ENCODE peak calls at places on chromosomes 6 and 20, in seven cellular contexts. One of them, this sample, is unnamed.

GRCh38 chr20:44071057-44071456 is 115.9 kb downstream of the JPH2 start:
- DNase-seq in left lung: peak; percentile 11
- DNase-seq in Panc1: no peak
- DNase-seq in stomach: peak; percentile 14
- DNase-seq in hepatocyte: no peak
- DNase-seq in heart left ventricle: no peak
- DNase-seq in aorta: no peak
- DNase-seq in this sample: no peak

GRCh38 chr20:63624486-63624885 is 2.4 kb downstream of the GMEB2 start:
- DNase-seq in left lung: peak; percentile 10
- DNase-seq in Panc1: no peak
- DNase-seq in stomach: no peak
- DNase-seq in hepatocyte: peak; percentile 46
- DNase-seq in heart left ventricle: no peak
- DNase-seq in aorta: no peak
- DNase-seq in this sample: no peak

GRCh38 chr6:18216411-18216810 is 47.9 kb downstream of the DEK start:
- DNase-seq in left lung: no peak
- DNase-seq in Panc1: no peak
- DNase-seq in stomach: no peak
- DNase-seq in hepatocyte: no peak
- DNase-seq in heart left ventricle: no peak
- DNase-seq in aorta: no peak
- DNase-seq in this sample: no peak

GRCh38 chr20:64223526-64224067 is 32.0 kb upstream of the PCMTD2 start:
- DNase-seq in left lung: no peak
- DNase-seq in Panc1: no peak
- DNase-seq in stomach: no peak
- DNase-seq in hepatocyte: peak; percentile 82
- DNase-seq in heart left ventricle: peak; percentile 63
- DNase-seq in aorta: no peak
- DNase-seq in this sample: no peak

GRCh38 chr20:63697868-63698545 is 1.6 kb downstream of the TNFRSF6B start:
- DNase-seq in left lung: peak; percentile 75
- DNase-seq in Panc1: no peak
- DNase-seq in stomach: no peak
- DNase-seq in hepatocyte: no peak
- DNase-seq in heart left ventricle: no peak
- DNase-seq in aorta: peak; percentile 60
- DNase-seq in this sample: no peak

GRCh38 chr6:26536571-26537159 is 1.5 kb upstream of the HMGN4 start:
- DNase-seq in left lung: no peak
- DNase-seq in Panc1: no peak
- DNase-seq in stomach: no peak
- DNase-seq in hepatocyte: peak; percentile 59
- DNase-seq in heart left ventricle: no peak
- DNase-seq in aorta: no peak
- DNase-seq in this sample: no peak

GRCh38 chr6:5466459-5466858 is 205.1 kb downstream of the FARS2 start:
- DNase-seq in left lung: no peak
- DNase-seq in Panc1: no peak
- DNase-seq in stomach: no peak
- DNase-seq in hepatocyte: no peak
- DNase-seq in heart left ventricle: no peak
- DNase-seq in aorta: no peak
- DNase-seq in this sample: no peak

GRCh38 chr6:134240664-134241431 is 77.1 kb downstream of the SGK1 start:
- DNase-seq in left lung: peak; percentile 84
- DNase-seq in Panc1: no peak
- DNase-seq in stomach: peak; percentile 52
- DNase-seq in hepatocyte: no peak
- DNase-seq in heart left ventricle: peak; percentile 71
- DNase-seq in aorta: peak; percentile 93
- DNase-seq in this sample: no peak

GRCh38 chr20:5080384-5080877 is 39.3 kb downstream of the PCNA start:
- DNase-seq in left lung: peak; percentile 92
- DNase-seq in Panc1: no peak
- DNase-seq in stomach: peak; percentile 46
- DNase-seq in hepatocyte: no peak
- DNase-seq in heart left ventricle: peak; percentile 38
- DNase-seq in aorta: peak; percentile 89
- DNase-seq in this sample: no peak

GRCh38 chr20:12575352-12576095 is 433.2 kb upstream of the SPTLC3 start:
- DNase-seq in left lung: no peak
- DNase-seq in Panc1: no peak
- DNase-seq in stomach: peak; percentile 57
- DNase-seq in hepatocyte: peak; percentile 68
- DNase-seq in heart left ventricle: peak; percentile 79
- DNase-seq in aorta: no peak
- DNase-seq in this sample: peak; percentile 5

GRCh38 chr6:11264100-11264499 is 31.6 kb upstream of the NEDD9 start:
- DNase-seq in left lung: no peak
- DNase-seq in Panc1: no peak
- DNase-seq in stomach: no peak
- DNase-seq in hepatocyte: no peak
- DNase-seq in heart left ventricle: no peak
- DNase-seq in aorta: no peak
- DNase-seq in this sample: no peak

GRCh38 chr20:20417891-20418676 is 50.2 kb downstream of the INSM1 start:
- DNase-seq in left lung: no peak
- DNase-seq in Panc1: no peak
- DNase-seq in stomach: no peak
- DNase-seq in hepatocyte: no peak
- DNase-seq in heart left ventricle: no peak
- DNase-seq in aorta: no peak
- DNase-seq in this sample: no peak

GRCh38 chr6:13715444-13715883 is 3.8 kb upstream of the RANBP9 start:
- DNase-seq in left lung: no peak
- DNase-seq in Panc1: no peak
- DNase-seq in stomach: no peak
- DNase-seq in hepatocyte: no peak
- DNase-seq in heart left ventricle: no peak
- DNase-seq in aorta: no peak
- DNase-seq in this sample: no peak

GRCh38 chr6:157652601-157653363 is 170.3 kb upstream of the SNX9 start:
- DNase-seq in left lung: no peak
- DNase-seq in Panc1: no peak
- DNase-seq in stomach: no peak
- DNase-seq in hepatocyte: no peak
- DNase-seq in heart left ventricle: no peak
- DNase-seq in aorta: no peak
- DNase-seq in this sample: no peak

DNA sequence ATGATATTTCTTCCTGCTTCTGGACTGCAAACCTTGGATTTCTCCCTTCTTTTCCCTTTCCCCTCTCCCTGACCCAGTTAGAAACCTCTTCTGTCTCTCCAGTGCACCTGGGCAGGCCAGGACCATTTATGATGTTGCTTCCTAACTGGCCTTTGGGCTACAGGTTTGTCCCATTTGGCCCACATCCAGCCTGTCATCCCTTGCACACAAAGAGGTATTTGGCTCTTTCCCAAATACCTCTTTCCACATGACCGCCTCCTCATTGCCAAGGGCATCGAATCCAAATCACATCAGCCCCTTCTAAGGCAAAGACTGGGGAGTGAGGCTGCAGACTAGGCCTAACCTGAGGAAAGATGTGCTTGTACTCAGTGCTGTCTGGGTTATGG is 13.6 kb downstream of the FGD2 start:
- DNase-seq in left lung: peak; percentile 1
- DNase-seq in Panc1: no peak
- DNase-seq in stomach: no peak
- DNase-seq in hepatocyte: no peak
- DNase-seq in heart left ventricle: no peak
- DNase-seq in aorta: no peak
- DNase-seq in this sample: no peak
- H3K27ac ChIP-seq in left lung: peak overlapping the region; percentile 50
- H3K27ac ChIP-seq in Panc1: peak overlapping the region; percentile 14
- H3K27ac ChIP-seq in stomach: peak overlapping the region; percentile 2
- H3K27ac ChIP-seq in hepatocyte: no peak overlapping the region
- H3K27ac ChIP-seq in heart left ventricle: peak overlapping the region; percentile 13
- H3K27ac ChIP-seq in aorta: no peak overlapping the region
- H3K27ac ChIP-seq in this sample: no peak overlapping the region

DNA sequence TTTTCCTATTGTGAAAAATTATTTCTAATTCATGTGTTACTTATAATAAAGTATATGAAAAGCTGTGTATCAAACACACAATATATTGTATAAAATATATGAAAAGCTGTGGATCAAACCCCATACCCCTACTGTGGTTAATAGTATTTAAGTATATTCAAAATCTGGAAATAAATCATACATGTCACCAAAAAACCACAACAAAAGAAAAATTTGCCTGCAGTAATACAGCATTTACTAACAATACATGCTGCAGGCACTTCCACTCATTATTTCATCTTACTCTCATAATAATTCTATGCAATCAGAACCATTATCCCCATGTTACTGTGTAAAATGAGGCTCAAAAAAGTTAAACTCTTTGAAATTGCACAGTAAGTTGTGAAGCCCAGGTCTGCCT is 61.9 kb downstream of the FAM217A start:
- DNase-seq in left lung: no peak
- DNase-seq in Panc1: no peak
- DNase-seq in stomach: no peak
- DNase-seq in hepatocyte: no peak
- DNase-seq in heart left ventricle: no peak
- DNase-seq in aorta: no peak
- DNase-seq in this sample: no peak
- H3K4me1 ChIP-seq in left lung: peaks cover 15% of the 10 kb centered on the region
- H3K4me1 ChIP-seq in Panc1: peaks cover 24% of the 10 kb centered on the region
- H3K4me1 ChIP-seq in stomach: peaks cover 20% of the 10 kb centered on the region
- H3K4me1 ChIP-seq in hepatocyte: peaks cover 21% of the 10 kb centered on the region
- H3K4me1 ChIP-seq in heart left ventricle: peaks cover 25% of the 10 kb centered on the region
- H3K4me1 ChIP-seq in aorta: peaks cover 2% of the 10 kb centered on the region
- H3K4me1 ChIP-seq in this sample: peaks cover 4% of the 10 kb centered on the region

DNA sequence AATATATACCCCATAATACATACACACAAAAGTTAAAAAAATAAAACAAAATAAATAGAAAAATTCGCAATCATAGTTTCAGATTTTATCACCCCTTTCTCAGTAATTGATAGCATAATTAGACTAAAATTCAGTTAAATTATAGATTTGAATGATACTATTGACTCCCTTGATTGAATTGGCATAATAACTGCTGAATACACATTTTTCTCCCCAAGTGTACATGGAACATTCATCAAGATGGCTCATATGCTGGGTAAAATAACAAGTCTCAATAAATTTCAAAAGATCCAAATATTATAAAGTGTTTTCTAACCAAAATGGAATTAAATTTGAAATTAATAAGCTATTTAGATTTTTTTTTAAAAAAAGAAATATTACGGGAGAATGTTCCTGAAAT is 616.1 kb downstream of the MAFB start:
- DNase-seq in left lung: no peak
- DNase-seq in Panc1: no peak
- DNase-seq in stomach: no peak
- DNase-seq in hepatocyte: no peak
- DNase-seq in heart left ventricle: no peak
- DNase-seq in aorta: no peak
- DNase-seq in this sample: no peak
- H3K27ac ChIP-seq in left lung: no peak overlapping the region
- H3K27ac ChIP-seq in Panc1: no peak overlapping the region
- H3K27ac ChIP-seq in stomach: no peak overlapping the region
- H3K27ac ChIP-seq in hepatocyte: no peak overlapping the region
- H3K27ac ChIP-seq in heart left ventricle: no peak overlapping the region
- H3K27ac ChIP-seq in aorta: no peak overlapping the region
- H3K27ac ChIP-seq in this sample: no peak overlapping the region

GRCh38 chr20:25024171-25024570 is 31.6 kb upstream of the APMAP start:
- DNase-seq in left lung: peak; percentile 39
- DNase-seq in Panc1: no peak
- DNase-seq in stomach: peak; percentile 21
- DNase-seq in hepatocyte: no peak
- DNase-seq in heart left ventricle: peak; percentile 6
- DNase-seq in aorta: peak; percentile 26
- DNase-seq in this sample: no peak

GRCh38 chr20:25021336-25021735 is 28.8 kb upstream of the APMAP start:
- DNase-seq in left lung: no peak
- DNase-seq in Panc1: no peak
- DNase-seq in stomach: peak; percentile 16
- DNase-seq in hepatocyte: no peak
- DNase-seq in heart left ventricle: peak; percentile 17
- DNase-seq in aorta: no peak
- DNase-seq in this sample: no peak

GRCh38 chr20:25020901-25021301 is 28.4 kb upstream of the APMAP start:
- DNase-seq in left lung: no peak
- DNase-seq in Panc1: no peak
- DNase-seq in stomach: peak; percentile 66
- DNase-seq in hepatocyte: no peak
- DNase-seq in heart left ventricle: peak; percentile 31
- DNase-seq in aorta: peak; percentile 32
- DNase-seq in this sample: no peak

GRCh38 chr20:25023316-25023715 is 30.8 kb upstream of the APMAP start:
- DNase-seq in left lung: peak; percentile 42
- DNase-seq in Panc1: no peak
- DNase-seq in stomach: peak; percentile 24
- DNase-seq in hepatocyte: no peak
- DNase-seq in heart left ventricle: peak; percentile 12
- DNase-seq in aorta: no peak
- DNase-seq in this sample: no peak

DNA sequence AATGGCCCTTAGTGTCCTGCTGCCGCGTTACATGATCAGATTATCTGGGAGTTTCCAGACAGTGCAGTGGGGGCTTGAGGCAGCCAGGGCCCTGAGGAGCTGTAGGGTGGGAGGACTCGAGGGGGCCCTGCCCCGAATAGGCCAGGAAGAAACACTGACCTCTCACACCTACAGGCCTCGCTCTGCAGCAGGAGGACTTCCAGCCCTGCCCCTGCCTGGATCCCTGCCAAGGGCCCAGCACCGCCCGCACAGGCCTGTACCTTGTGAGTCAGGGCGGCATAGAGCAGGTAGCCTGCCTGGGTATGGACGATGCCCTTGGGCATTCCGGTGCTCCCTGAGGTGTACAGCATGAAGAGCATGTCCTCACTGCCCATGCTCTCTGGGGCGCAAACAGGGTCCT is 30.1 kb upstream of the APMAP start:
- DNase-seq in left lung: peak; percentile 91
- DNase-seq in Panc1: no peak
- DNase-seq in stomach: peak; percentile 92
- DNase-seq in hepatocyte: no peak
- DNase-seq in heart left ventricle: peak; percentile 40
- DNase-seq in aorta: peak; percentile 44
- DNase-seq in this sample: peak; percentile 94
- H3K4me1 ChIP-seq in left lung: no peaks in the 10 kb centered on the region
- H3K4me1 ChIP-seq in Panc1: no peaks in the 10 kb centered on the region
- H3K4me1 ChIP-seq in stomach: peaks cover 71% of the 10 kb centered on the region
- H3K4me1 ChIP-seq in hepatocyte: peaks cover 8% of the 10 kb centered on the region
- H3K4me1 ChIP-seq in heart left ventricle: no peaks in the 10 kb centered on the region
- H3K4me1 ChIP-seq in aorta: no peaks in the 10 kb centered on the region
- H3K4me1 ChIP-seq in this sample: no peaks in the 10 kb centered on the region

GRCh38 chr6:168605964-168606363 is 165.0 kb downstream of the SMOC2 start:
- DNase-seq in left lung: no peak
- DNase-seq in Panc1: no peak
- DNase-seq in stomach: no peak
- DNase-seq in hepatocyte: peak; percentile 27
- DNase-seq in heart left ventricle: no peak
- DNase-seq in aorta: no peak
- DNase-seq in this sample: peak; percentile 25
- H3K27ac ChIP-seq in left lung: no peak overlapping the region
- H3K27ac ChIP-seq in Panc1: no peak overlapping the region
- H3K27ac ChIP-seq in stomach: peak overlapping the region; percentile 61
- H3K27ac ChIP-seq in hepatocyte: no peak overlapping the region
- H3K27ac ChIP-seq in heart left ventricle: no peak overlapping the region
- H3K27ac ChIP-seq in aorta: no peak overlapping the region
- H3K27ac ChIP-seq in this sample: no peak overlapping the region